ENCODE peak calls at places on chromosomes 13 and 19, in eight cellular contexts. C is Caco-2, F is lung, I is AG10803, Y is kidney epithelial cell, T is colonic mucosa, K is right lobe of liver, W is fibroblast of the aortic adventitia. Q is an unnamed sample.

GRCh38 chr13:74979703-74980102 is 502.3 kb downstream of the TBC1D4 start:
- DNase-seq in W (no peak), F (no peak), T (no peak), C (no peak), I (no peak), K (no peak), Y (no peak), Q (no peak)

GRCh38 chr13:27607125-27607524 is 13.2 kb downstream of the LNX2 start:
- DNase-seq in T (peak), W (peak), F (no peak), Y (peak), K (no peak), C (no peak), I (peak), Q (peak)

GRCh38 chr19:33390120-33390907 is 16.8 kb downstream of the CEBPG start:
- DNase-seq in F (peak), T (peak), I (peak), K (peak), Y (no peak), C (no peak), W (peak), Q (no peak)

GRCh38 chr19:6952956-6953355 is 65.6 kb downstream of the ADGRE1 start:
- DNase-seq in K (no peak), I (no peak), T (no peak), W (no peak), Y (no peak), C (no peak), F (no peak), Q (no peak)

GRCh38 chr19:17575871-17576757 is 20.7 kb downstream of the COLGALT1 start:
- DNase-seq in T (peak), K (no peak), Y (no peak), I (no peak), F (no peak), W (no peak), C (no peak), Q (no peak)

GRCh38 chr13:105278797-105279425 is 1256.6 kb downstream of the EFNB2 start:
- DNase-seq in F (no peak), W (no peak), K (no peak), I (no peak), T (no peak), Y (no peak), C (no peak), Q (no peak)

GRCh38 chr19:55549500-55550320 is 4.4 kb upstream of the SBK3 start:
- DNase-seq in F (no peak), T (peak), K (no peak), C (peak), W (peak), Y (peak), I (peak), Q (peak)

GRCh38 chr13:99959538-99960230 is 11.9 kb downstream of the ZIC5 start:
- DNase-seq in W (peak), Y (no peak), C (no peak), K (no peak), I (no peak), T (no peak), F (no peak), Q (no peak)

GRCh38 chr19:56347163-56347778 is 32.6 kb upstream of the ZSCAN5A start:
- DNase-seq in T (no peak), W (no peak), F (no peak), K (no peak), I (no peak), Y (no peak), C (no peak), Q (no peak)

GRCh38 chr19:21256722-21257121 is 72.5 kb downstream of the ZNF708 start:
- DNase-seq in C (peak), F (no peak), W (peak), I (peak), T (no peak), Y (no peak), K (no peak), Q (no peak)

GRCh38 chr19:6738726-6739389 is 622 bp upstream of the TRIP10 start:
- DNase-seq in Y (no peak), W (no peak), K (no peak), I (no peak), C (no peak), F (peak), T (peak), Q (no peak)

GRCh38 chr13:51879133-51879532 is 17.4 kb downstream of the CCDC70 start:
- DNase-seq in K (no peak), F (peak), C (no peak), T (no peak), W (no peak), Y (no peak), I (no peak), Q (no peak)

GRCh38 chr13:44052843-44053607 is 173.3 kb downstream of the LACC1 start:
- DNase-seq in C (peak), F (peak), Y (no peak), I (peak), T (no peak), W (peak), K (no peak), Q (no peak)

GRCh38 chr13:99484405-99484981 is 16.8 kb upstream of the TM9SF2 start:
- DNase-seq in C (no peak), F (no peak), Y (no peak), T (no peak), W (peak), I (peak), K (no peak), Q (no peak)

GRCh38 chr13:109941951-109942350 is 155.6 kb upstream of the IRS2 start:
- DNase-seq in C (no peak), T (no peak), F (no peak), W (peak), Y (peak), I (peak), K (no peak), Q (no peak)

GRCh38 chr19:996051-996838 is 4.0 kb upstream of the GRIN3B start:
- DNase-seq in F (no peak), K (no peak), W (peak), T (peak), I (peak), C (peak), Y (no peak), Q (no peak)

GRCh38 chr19:43534811-43535761 is 2.1 kb downstream of the ZNF575 start:
- DNase-seq in F (peak), I (peak), W (peak), C (peak), Y (no peak), K (peak), T (peak), Q (no peak)

GRCh38 chr19:55958356-55958755 is 10.7 kb downstream of the NLRP8 start:
- DNase-seq in K (no peak), Y (peak), C (no peak), F (no peak), T (no peak), I (no peak), W (no peak), Q (no peak)

GRCh38 chr19:54654447-54655321 is 8.1 kb upstream of the LILRB4 start:
- DNase-seq in F (no peak), W (no peak), K (no peak), C (no peak), I (no peak), Y (no peak), T (no peak), Q (no peak)

GRCh38 chr13:89407357-89407756 is 1736.2 kb downstream of the SLITRK5 start:
- DNase-seq in I (no peak), K (no peak), C (no peak), F (no peak), T (no peak), Y (no peak), W (no peak), Q (no peak)

GRCh38 chr19:16288544-16288943 is 36.1 kb upstream of the KLF2 start:
- DNase-seq in W (peak), Y (no peak), C (no peak), K (no peak), F (no peak), T (no peak), I (peak), Q (no peak)

GRCh38 chr19:19226204-19226603 is 14.4 kb downstream of the NCAN start:
- DNase-seq in F (no peak), K (no peak), C (no peak), T (no peak), Y (no peak), W (no peak), I (no peak), Q (no peak)

GRCh38 chr19:19223060-19223459 is 11.3 kb downstream of the NCAN start:
- DNase-seq in C (no peak), W (no peak), I (no peak), K (no peak), T (no peak), Y (no peak), F (no peak), Q (no peak)

GRCh38 chr19:19224852-19225494 is 13.2 kb downstream of the NCAN start:
- DNase-seq in Y (no peak), I (peak), W (peak), T (peak), F (peak), C (peak), K (peak), Q (no peak)

GRCh38 chr19:19223636-19224035 is 11.9 kb downstream of the NCAN start:
- DNase-seq in T (no peak), Y (no peak), K (no peak), I (no peak), F (no peak), C (no peak), W (no peak), Q (no peak)

DNA sequence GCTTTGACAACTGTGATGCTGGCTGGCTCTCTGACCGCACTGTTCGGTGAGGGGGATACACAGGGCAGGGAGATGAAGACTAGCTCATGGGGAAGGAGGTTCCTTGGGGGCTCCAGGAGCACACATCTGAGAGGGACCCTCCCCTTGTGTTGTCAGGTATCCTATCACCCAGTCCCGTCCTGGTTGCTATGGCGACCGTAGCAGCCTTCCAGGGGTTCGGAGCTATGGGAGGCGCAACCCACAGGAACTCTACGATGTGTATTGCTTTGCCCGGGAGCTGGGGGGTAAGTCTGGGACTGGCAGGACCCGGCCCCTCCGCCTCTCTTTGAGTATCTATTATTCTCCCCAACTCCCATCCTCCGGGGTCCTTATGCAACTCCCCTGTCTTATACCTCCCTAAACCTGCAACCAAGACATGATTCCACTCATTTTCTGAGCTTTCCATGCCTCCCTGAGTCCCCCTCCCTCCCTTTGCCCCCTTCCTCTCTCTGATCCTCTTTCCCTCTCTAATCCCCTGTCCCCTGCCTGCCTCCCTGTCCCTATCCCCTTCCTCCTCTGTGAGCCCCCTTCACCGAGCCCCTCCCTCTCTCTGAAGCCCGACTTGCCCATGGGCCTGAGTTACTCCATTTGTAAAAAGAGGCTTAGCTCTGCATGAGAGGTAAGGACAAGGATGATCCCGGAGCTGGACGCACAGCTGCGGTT is 12.5 kb downstream of the NCAN start:
- DNase-seq in K (no peak), W (no peak), C (no peak), Y (no peak), F (no peak), T (no peak), I (no peak), Q (no peak)
- H3K4me3 ChIP-seq in K (peak), W (no peak), C (peak), Y (no peak), F (no peak), T (peak), I (no peak), Q (no peak)

GRCh38 chr13:61255035-61255796 is 160.4 kb downstream of the PCDH20 start:
- DNase-seq in C (peak), Y (no peak), I (no peak), K (no peak), F (no peak), T (no peak), W (no peak), Q (no peak)
- TF ChIP-seq CTCF in C (no peak), Y (peak), I (no peak), K (peak), F (no peak), T (no peak), W (no peak), Q (no peak)

GRCh38 chr19:46349311-46349993 is 2.6 kb downstream of the PPP5C start:
- DNase-seq in T (no peak), C (no peak), W (no peak), Y (no peak), K (no peak), I (no peak), F (no peak), Q (no peak)

GRCh38 chr19:46346821-46347571 is at the start of gene PPP5C:
- DNase-seq in K (peak), W (peak), T (peak), Y (peak), C (peak), I (peak), F (peak), Q (peak)

GRCh38 chr19:46350029-46350757 is 3.3 kb downstream of the PPP5C start:
- DNase-seq in K (no peak), I (no peak), C (no peak), T (peak), W (no peak), Y (no peak), F (no peak), Q (no peak)

GRCh38 chr19:46347572-46347883 is 641 bp downstream of the PPP5C start:
- DNase-seq in K (no peak), I (no peak), C (no peak), W (no peak), T (no peak), Y (no peak), F (no peak), Q (no peak)

GRCh38 chr19:46347985-46348384 is 1.1 kb downstream of the PPP5C start:
- DNase-seq in Y (no peak), W (no peak), K (no peak), C (no peak), T (no peak), I (no peak), F (no peak), Q (no peak)
- H3K4me3 ChIP-seq in Y (no peak), W (peak), K (no peak), C (peak), T (no peak), I (peak), F (no peak), Q (peak)

DNA sequence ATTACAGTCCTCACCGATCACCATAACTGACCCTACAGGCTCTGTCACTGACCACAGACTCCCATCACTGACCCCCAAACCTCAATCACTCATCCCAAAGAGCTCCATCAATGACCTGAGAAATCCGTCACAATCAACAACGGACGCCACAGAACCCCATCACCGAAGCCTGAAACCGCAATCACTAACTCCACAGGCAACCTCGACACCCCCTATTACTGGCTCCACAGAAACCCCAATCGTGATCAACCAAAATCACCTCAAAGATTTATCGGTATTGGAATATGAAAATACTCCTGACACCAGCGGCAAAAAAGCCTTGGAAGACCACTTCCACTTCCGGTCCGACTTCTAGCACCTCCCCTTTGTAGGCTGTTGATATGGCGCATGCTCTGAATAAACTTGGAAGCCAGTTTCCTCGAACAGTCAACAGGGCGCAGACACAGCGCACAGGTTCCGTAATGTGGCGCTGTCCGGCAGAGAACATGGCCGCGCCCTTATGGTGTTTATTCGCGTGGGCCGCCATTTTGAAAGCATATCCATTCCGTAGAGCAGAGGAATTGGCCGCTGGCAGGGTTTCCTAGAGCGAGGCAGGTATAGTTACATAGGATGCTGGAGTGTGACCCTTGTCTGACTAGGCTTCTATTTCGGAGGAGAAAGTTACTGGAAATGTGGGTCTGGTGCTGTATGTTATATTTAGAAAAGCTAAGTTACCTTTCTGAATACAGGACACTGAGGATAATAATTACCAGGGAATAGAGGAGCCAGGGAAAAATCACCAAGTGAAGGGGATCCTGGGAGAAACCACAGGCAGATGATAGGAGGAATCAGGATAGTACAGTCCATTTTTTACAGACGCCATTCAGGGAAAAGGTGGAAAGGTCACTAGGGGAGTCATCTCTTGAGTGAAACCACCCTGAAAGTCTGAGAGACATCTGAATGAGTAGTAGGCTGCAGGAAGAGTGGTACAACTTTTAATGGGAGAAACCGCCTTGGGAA is at the start of gene ZNF585A:
- DNase-seq in F (peak), T (peak), I (peak), Y (peak), C (peak), K (peak), W (peak), Q (peak)
- TF ChIP-seq CTCF in F (peak), T (no peak), I (peak), Y (no peak), C (no peak), K (peak), W (peak), Q (peak)

GRCh38 chr13:64057372-64058020 is 2641.8 kb upstream of the PCDH20 start:
- DNase-seq in Y (no peak), T (no peak), I (no peak), K (no peak), C (no peak), W (no peak), F (no peak), Q (no peak)

DNA sequence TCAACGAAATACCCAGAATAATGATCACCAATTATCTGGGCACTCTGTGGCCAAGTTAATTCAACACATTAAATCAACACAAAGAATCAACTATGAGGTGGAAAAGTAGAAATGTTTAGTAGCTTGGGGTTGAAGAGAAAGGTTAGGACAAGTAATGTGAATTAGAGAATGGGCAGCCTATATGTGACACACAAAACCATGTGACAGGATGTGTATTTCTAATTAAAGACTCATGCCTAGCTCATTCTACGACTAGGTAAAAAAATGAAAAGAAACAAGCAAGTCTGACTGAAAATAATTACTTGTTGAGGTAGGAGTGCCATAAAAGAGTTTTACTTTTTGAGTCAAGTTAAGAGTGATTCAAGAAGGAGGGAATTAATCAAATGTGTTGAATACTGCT is 2646.0 kb upstream of the PCDH20 start:
- DNase-seq in I (no peak), W (no peak), C (no peak), T (no peak), K (no peak), Y (no peak), F (no peak), Q (no peak)
- H3K4me3 ChIP-seq in I (no peak), W (no peak), C (no peak), T (no peak), K (no peak), Y (no peak), F (no peak), Q (no peak)

GRCh38 chr19:5697890-5698634 is 8.0 kb downstream of the RPL36 start:
- DNase-seq in T (no peak), I (no peak), F (no peak), Y (no peak), K (peak), C (no peak), W (no peak), Q (no peak)

GRCh38 chr19:5697022-5697889 is 7.2 kb downstream of the RPL36 start:
- DNase-seq in F (no peak), I (no peak), Y (no peak), W (no peak), T (no peak), C (no peak), K (no peak), Q (no peak)

GRCh38 chr19:5703819-5704818 is 14.0 kb downstream of the RPL36 start:
- DNase-seq in F (no peak), W (no peak), K (no peak), C (no peak), I (no peak), Y (no peak), T (no peak), Q (no peak)

GRCh38 chr19:5698635-5699422 is 8.7 kb downstream of the RPL36 start:
- DNase-seq in Y (no peak), F (no peak), I (no peak), C (no peak), W (no peak), K (peak), T (no peak), Q (no peak)

GRCh38 chr19:5700455-5701092 is 10.5 kb downstream of the RPL36 start:
- DNase-seq in K (no peak), F (no peak), T (no peak), I (no peak), C (no peak), W (no peak), Y (no peak), Q (no peak)
- TF ChIP-seq CTCF in K (no peak), F (no peak), T (no peak), I (no peak), C (no peak), W (no peak), Y (no peak), Q (no peak)

DNA sequence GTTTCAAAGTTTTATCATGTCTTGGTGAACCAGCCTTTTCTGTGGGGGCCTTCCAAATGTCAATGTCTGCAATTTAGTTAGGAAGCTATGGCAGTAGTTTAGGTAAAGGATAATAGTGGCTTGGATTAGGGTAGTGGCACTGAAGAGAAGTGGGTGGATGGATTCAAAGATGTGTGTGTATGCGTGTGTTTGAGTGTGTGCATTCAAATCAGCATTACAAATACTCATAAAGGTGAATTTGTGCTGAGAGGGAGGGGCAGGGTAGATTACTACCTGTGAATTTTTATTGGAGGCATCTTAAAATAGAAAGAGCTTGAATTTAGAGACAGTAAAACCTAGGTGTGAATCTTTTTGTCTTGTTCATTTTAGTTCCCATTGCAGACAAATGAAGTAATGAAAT is 16.9 kb downstream of the NDFIP2 start:
- DNase-seq in F (no peak), I (no peak), K (no peak), Y (no peak), T (no peak), W (no peak), C (no peak), Q (no peak)
- H3K4me3 ChIP-seq in F (no peak), I (no peak), K (no peak), Y (no peak), T (no peak), W (no peak), C (no peak), Q (no peak)

GRCh38 chr13:31967155-31967554 is 64.4 kb upstream of the FRY start:
- DNase-seq in C (no peak), W (no peak), T (no peak), Y (no peak), I (no peak), K (no peak), F (no peak), Q (no peak)
- TF ChIP-seq CTCF in C (peak), W (peak), T (no peak), Y (no peak), I (no peak), K (no peak), F (no peak), Q (no peak)

GRCh38 chr13:85332595-85332994 is 466.6 kb downstream of the SLITRK6 start:
- DNase-seq in K (no peak), W (no peak), C (no peak), I (no peak), F (no peak), Y (no peak), T (no peak), Q (no peak)

GRCh38 chr13:85334187-85334586 is 465.0 kb downstream of the SLITRK6 start:
- DNase-seq in K (no peak), W (no peak), I (no peak), C (no peak), F (no peak), T (no peak), Y (no peak), Q (no peak)

GRCh38 chr13:85333511-85333910 is 465.7 kb downstream of the SLITRK6 start:
- DNase-seq in Y (no peak), W (no peak), I (no peak), C (no peak), F (no peak), T (no peak), K (no peak), Q (no peak)
- H3K4me3 ChIP-seq in Y (no peak), W (no peak), I (no peak), C (no peak), F (no peak), T (no peak), K (no peak), Q (no peak)

Q was measured in AG04449.